ENCODE peak calls at places on chromosome 15, in nine cellular contexts. V, P, Z, L, K, A, J, B and F are unnamed samples.

GRCh38 chr15:91922701-91923279 is 69.3 kb downstream of the SLCO3A1 start:
- DNase-seq in V (no peak), P (no peak), Z (no peak), L (no peak), K (no peak), A (no peak), J (no peak), B (no peak), F (no peak)

GRCh38 chr15:56844892-56845291 is 73.6 kb upstream of the TCF12 start:
- DNase-seq in V (no peak), P (no peak), Z (no peak), L (no peak), K (no peak), A (no peak), J (no peak), B (no peak), F (no peak)

GRCh38 chr15:70318996-70319465 is 221.3 kb upstream of the TLE3 start:
- DNase-seq in V (peak), P (peak), Z (peak), L (no peak), K (no peak), A (no peak), J (peak), B (no peak), F (no peak)

GRCh38 chr15:92848464-92848851 is 51.7 kb upstream of the CHD2 start:
- DNase-seq in V (no peak), P (no peak), Z (no peak), L (no peak), K (no peak), A (no peak), J (no peak), B (no peak), F (no peak)

GRCh38 chr15:35624881-35625280 is 78.9 kb upstream of the DPH6 start:
- DNase-seq in V (peak), P (peak), Z (peak), L (peak), K (peak), A (no peak), J (peak), B (peak), F (no peak)

GRCh38 chr15:55526559-55527036 is 18.6 kb upstream of the DNAAF4 start:
- DNase-seq in V (no peak), P (no peak), Z (peak), L (no peak), K (no peak), A (peak), J (peak), B (peak), F (no peak)

GRCh38 chr15:85825719-85826118 is 31.0 kb upstream of the KLHL25 start:
- DNase-seq in V (no peak), P (no peak), Z (no peak), L (no peak), K (no peak), A (peak), J (no peak), B (no peak), F (no peak)

GRCh38 chr15:62404194-62404985 is 239.3 kb upstream of the C2CD4B start:
- DNase-seq in V (no peak), P (no peak), Z (no peak), L (no peak), K (no peak), A (no peak), J (no peak), B (no peak), F (no peak)

GRCh38 chr15:98311566-98312188 is 336.7 kb upstream of the IGF1R start:
- DNase-seq in V (peak), P (peak), Z (peak), L (peak), K (no peak), A (peak), J (peak), B (peak), F (peak)
- TF ChIP-seq CTCF in V (peak), P (peak), Z (peak), L (peak), K (peak), A (peak), J (peak), B (peak), F (peak)

DNA sequence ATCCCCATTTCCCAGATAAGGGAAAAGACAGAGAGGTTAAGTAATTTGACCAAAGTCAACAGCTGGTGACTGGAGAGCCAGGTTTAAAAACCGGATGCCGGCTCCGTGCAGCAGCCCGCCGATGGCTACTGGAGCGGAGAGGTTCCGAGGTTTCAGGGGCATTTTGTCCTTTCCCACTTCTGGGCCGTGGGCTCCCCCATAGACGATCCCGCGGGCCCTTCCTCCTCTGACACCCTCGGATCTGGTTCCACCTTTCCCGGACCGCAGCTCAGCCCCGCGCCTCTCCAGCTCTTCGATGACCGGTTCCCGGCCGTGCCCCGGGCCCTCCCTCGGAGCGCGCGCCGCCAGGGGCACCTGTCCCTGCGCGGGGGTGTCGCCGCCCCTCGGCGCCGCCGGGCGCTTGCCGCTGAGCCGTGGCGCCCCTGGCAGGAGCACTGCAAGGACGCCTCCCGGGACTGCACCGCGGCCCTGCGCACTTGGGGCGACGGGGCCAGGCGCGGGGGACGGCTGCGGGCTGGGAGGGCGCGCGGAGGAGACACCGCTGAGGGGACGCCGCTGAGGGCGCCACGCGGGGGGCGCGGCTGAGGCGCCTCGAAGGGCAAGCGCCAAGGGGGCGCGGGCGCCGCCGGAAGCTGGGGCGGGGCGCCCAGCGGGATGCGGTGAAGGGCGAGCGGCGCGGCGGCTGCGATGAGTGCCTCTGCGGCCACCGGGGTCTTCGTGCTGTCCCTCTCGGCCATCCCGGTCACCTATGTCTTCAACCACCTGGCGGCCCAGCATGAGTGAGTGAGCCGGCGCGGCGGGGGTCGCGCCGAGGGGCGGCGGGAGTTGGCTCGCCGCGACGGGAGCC is at the start of gene TM6SF1:
- DNase-seq in V (no peak), P (no peak), Z (no peak), L (no peak), K (peak), A (peak), J (no peak), B (no peak), F (peak)
- TF ChIP-seq CTCF in V (no peak), P (no peak), Z (no peak), L (no peak), K (no peak), A (no peak), J (no peak), B (no peak), F (no peak)

DNA sequence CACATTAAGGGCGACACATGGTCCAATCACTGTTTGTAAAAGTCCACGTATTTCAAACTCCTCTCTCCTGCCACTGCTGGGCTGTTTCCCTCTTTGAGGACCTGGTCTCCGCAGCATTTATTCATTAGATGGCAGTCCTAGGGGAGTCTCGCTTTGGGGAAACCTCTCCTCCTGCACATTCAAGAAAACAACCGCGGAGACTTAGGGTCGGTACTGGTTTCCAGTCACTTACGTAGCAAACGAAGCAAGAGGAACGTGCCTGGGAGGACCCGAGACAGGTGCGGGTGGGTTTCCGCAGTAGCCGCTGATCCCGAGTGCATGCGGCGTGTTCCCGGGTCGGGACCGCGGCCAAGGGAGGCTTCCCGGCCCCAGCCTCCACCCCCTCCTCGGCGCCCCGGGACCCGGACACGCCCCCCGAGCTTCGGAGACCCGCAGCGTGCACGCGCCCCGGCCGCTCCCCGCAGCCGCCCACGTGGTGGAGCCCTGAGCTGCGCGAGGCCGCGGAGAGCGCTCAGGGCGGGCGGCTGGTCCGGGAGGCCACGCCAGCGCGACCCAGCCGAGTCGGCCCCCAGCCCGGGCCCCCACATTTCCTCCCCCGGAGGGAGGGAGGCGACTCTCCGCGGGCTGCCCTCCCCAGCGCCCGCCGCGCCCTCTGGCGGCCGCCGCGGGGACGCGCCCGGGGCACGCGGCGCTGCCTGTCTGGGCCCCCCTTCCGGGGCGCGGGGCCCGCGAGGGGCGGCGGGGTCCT is 1.1 kb upstream of the IGF1R start:
- DNase-seq in V (no peak), P (no peak), Z (peak), L (peak), K (peak), A (peak), J (no peak), B (peak), F (peak)
- TF ChIP-seq CTCF in V (no peak), P (peak), Z (no peak), L (peak), K (peak), A (no peak), J (no peak), B (no peak), F (peak)

DNA sequence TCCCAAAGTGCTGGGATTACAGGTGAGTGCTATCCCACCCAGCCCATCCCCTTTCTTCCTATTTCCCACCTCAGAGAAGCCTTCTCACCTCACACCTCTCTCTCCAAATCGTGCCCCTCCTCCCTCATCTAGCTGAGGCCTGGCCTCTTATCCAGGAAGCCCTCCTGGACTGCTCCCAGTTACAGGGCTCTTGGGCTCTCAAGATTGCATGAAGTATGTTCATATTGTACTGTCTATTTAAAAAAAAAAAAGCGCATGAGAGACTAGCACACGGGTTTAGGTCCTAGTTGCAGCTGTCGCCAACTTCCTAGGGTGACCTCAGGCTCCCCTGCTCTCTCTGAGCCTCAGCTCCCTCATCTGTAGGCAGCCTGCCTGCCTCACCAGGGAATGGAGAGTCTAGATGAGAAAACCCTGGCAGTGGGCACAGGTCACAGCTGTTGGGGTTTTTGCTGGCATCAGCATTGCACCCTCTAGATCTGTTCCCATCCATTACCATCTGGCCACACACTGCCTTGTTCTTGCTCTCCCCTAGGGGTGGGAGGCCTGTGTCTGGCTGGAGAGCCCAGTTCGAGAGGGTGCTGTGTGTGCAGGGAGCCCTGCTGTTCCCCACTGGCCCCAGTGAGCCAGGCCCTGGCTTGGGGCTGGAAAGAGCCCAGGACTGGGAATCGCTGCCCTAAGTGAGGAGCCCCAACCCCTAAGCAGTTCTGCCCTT is 24.2 kb upstream of the C15orf39 start:
- DNase-seq in V (no peak), P (no peak), Z (no peak), L (no peak), K (no peak), A (no peak), J (no peak), B (no peak), F (no peak)
- TF ChIP-seq CTCF in V (no peak), P (no peak), Z (peak), L (no peak), K (no peak), A (no peak), J (no peak), B (no peak), F (no peak)

DNA sequence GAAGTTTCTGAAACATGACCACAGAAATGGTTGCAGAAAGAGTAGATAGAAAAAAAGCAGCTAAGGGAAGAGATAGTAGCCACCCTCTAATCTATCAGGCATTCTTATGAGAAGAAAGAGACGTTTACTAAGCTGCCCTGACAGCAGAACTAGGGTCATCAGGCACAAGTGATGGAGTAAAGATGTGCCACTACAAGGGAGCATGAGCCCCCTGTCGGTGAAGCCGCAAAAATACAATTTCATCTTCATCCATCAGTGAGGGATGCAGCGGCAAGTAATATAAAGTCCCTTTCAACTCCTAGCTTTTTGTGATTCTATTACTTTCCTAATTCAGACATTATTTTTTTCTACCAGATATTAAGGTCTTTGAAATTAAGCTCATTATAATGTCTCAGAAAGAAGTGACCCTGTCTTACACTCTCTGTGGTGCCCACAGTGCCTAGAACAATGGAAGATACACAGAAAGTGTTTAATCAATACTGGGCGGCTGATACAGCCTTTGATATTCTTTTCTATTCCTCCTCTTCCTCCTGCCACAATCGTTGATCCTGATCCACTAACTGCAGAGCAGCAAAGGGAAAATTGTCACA is 651.6 kb downstream of the NTRK3 start:
- DNase-seq in V (no peak), P (no peak), Z (no peak), L (no peak), K (no peak), A (peak), J (no peak), B (peak), F (no peak)
- TF ChIP-seq CTCF in V (peak), P (peak), Z (peak), L (peak), K (peak), A (peak), J (peak), B (peak), F (peak)

DNA sequence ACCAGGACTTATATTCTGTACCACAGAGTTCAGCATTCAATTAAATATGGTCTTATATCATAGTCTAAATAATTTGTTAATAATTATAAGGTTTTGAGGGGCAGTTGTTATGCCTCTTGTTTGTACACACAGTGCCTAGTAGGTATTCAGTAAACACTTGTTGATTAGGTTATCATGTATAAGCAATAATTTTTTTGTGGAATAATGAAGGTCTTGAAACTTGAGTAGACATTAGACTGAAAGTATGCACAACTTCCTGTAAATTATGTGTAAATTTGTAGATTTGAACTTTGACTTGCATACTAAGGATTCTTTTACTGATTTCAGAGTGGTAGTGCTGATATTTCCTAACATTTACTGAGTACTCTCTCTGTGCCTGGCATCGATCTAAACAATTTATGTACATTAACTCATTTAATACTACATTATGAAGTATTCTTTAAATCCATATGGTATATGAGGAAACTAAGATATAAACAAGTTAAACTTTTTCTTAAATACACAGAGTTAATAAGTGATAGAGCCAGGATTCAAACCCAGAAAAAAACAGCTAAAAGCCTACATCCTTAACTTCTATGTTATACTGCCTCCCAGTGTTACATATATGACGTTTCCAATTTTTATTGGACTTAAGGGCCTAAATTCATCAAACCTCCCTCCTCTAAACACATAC is 65.1 kb downstream of the GLCE start:
- DNase-seq in V (peak), P (peak), Z (no peak), L (no peak), K (no peak), A (no peak), J (peak), B (no peak), F (no peak)
- TF ChIP-seq CTCF in V (peak), P (no peak), Z (peak), L (peak), K (peak), A (peak), J (peak), B (peak), F (peak)

DNA sequence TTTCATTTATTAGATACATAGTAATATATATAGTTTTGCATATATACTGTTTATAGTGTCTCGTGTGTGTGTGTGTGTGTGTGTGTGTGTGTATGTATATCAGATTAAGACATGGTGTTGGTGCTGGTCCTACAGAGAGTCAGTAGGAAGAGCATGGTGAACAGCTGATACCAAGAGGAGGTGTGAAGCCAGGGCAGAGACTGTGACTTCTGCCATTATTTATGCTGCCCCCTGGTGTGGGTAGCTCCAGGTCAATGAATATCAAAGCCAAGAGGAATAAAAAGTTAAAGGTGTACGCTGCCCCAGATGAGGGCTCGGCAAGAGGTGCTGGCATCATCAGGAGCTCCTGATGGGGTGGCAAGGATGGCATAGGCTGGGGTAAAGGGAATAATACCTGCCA is 299.5 kb upstream of the RASGRP1 start:
- DNase-seq in V (no peak), P (no peak), Z (no peak), L (no peak), K (no peak), A (no peak), J (no peak), B (no peak), F (no peak)
- TF ChIP-seq CTCF in V (no peak), P (no peak), Z (peak), L (no peak), K (peak), A (peak), J (peak), B (no peak), F (peak)

GRCh38 chr15:28096720-28097431 is 2.2 kb downstream of the OCA2 start:
- DNase-seq in V (no peak), P (no peak), Z (no peak), L (peak), K (peak), A (no peak), J (no peak), B (no peak), F (peak)
- TF ChIP-seq CTCF in V (no peak), P (no peak), Z (no peak), L (no peak), K (no peak), A (no peak), J (no peak), B (no peak), F (no peak)

GRCh38 chr15:80593486-80594055 is 101.5 kb upstream of the ABHD17C start:
- DNase-seq in V (no peak), P (no peak), Z (no peak), L (peak), K (no peak), A (no peak), J (no peak), B (no peak), F (no peak)
- TF ChIP-seq CTCF in V (no peak), P (no peak), Z (no peak), L (no peak), K (no peak), A (no peak), J (no peak), B (no peak), F (no peak)